ENCODE peak calls at places on chromosomes 1 and 21, in eight cellular contexts. I is HTR-8/SVneo; J is CD4-positive, alpha-beta T cell; R is HS-27A; K is amygdala; V is tibial nerve; A is activated naive CD4-positive, alpha-beta T cell; G is Caki2. D is an unnamed sample.

GRCh38 chr1:200982071-200982945 is 41.2 kb downstream of the KIF21B start:
- DNase-seq in K (no peak), G (no peak), I (no peak), R (no peak), A (no peak), J (no peak), V (no peak), D (no peak)

GRCh38 chr1:232752365-232752764 is 52.9 kb upstream of the MAP10 start:
- DNase-seq in V (no peak), I (no peak), J (no peak), A (no peak), R (no peak), G (no peak), K (no peak), D (no peak)

GRCh38 chr1:234770924-234771540 is 161.1 kb upstream of the IRF2BP2 start:
- DNase-seq in I (no peak), J (no peak), K (no peak), G (no peak), R (no peak), V (no peak), A (no peak), D (no peak)

GRCh38 chr1:51946300-51946699 is 44.2 kb downstream of the RAB3B start:
- DNase-seq in V (no peak), G (no peak), J (no peak), A (no peak), I (no peak), R (no peak), K (no peak), D (no peak)

GRCh38 chr1:172322219-172323061 is 98.0 kb upstream of the C1orf105 start:
- DNase-seq in R (peak), V (peak), I (peak), A (no peak), G (peak), J (no peak), K (no peak), D (no peak)

GRCh38 chr1:14676400-14676799 is 77.9 kb downstream of the KAZN start:
- DNase-seq in G (no peak), K (no peak), R (no peak), I (no peak), V (no peak), J (no peak), A (no peak), D (no peak)

GRCh38 chr1:147334292-147334691 is 91.8 kb downstream of the CHD1L start:
- DNase-seq in A (no peak), J (no peak), I (no peak), R (no peak), V (no peak), G (no peak), K (no peak), D (no peak)

GRCh38 chr1:240499012-240499411 is 112.9 kb downstream of the GREM2 start:
- DNase-seq in V (no peak), R (no peak), A (no peak), I (peak), K (no peak), G (peak), J (no peak), D (no peak)

GRCh38 chr1:160291248-160292220 is 6.6 kb upstream of the PEX19 start:
- DNase-seq in K (peak), J (peak), V (peak), I (peak), R (no peak), A (peak), G (peak), D (peak)

GRCh38 chr1:24578846-24579245 is 23.0 kb downstream of the NCMAP start:
- DNase-seq in G (no peak), R (no peak), J (no peak), I (no peak), K (no peak), A (no peak), V (no peak), D (no peak)

GRCh38 chr21:37829043-37829442 is 87.2 kb downstream of the KCNJ6 start:
- DNase-seq in A (no peak), I (no peak), K (no peak), V (no peak), J (no peak), G (no peak), R (peak), D (no peak)

GRCh38 chr1:38038836-38039235 is 7.8 kb downstream of the POU3F1 start:
- DNase-seq in K (no peak), J (no peak), R (no peak), G (no peak), V (no peak), I (no peak), A (no peak), D (no peak)

GRCh38 chr21:24353492-24353891 is 1253.8 kb downstream of the MRPL39 start:
- DNase-seq in R (no peak), K (no peak), J (no peak), I (no peak), V (no peak), G (no peak), A (no peak), D (no peak)

GRCh38 chr1:162912061-162912667 is 51.2 kb upstream of the CCDC190 start:
- DNase-seq in A (no peak), K (no peak), R (no peak), G (no peak), I (no peak), J (no peak), V (no peak), D (no peak)

GRCh38 chr1:212566522-212567479 is 41.8 kb upstream of the ATF3 start:
- DNase-seq in A (no peak), V (peak), K (peak), G (peak), I (peak), J (peak), R (no peak), D (peak)

GRCh38 chr1:235648954-235649721 is 446 bp downstream of the GNG4 start:
- DNase-seq in R (no peak), G (peak), J (peak), K (no peak), A (peak), V (peak), I (peak), D (no peak)

GRCh38 chr1:125119024-125119441 is 3934.3 kb downstream of the SRGAP2C start:
- DNase-seq in J (no peak), A (no peak), G (no peak), K (no peak), R (no peak), I (no peak), V (no peak), D (no peak)

GRCh38 chr1:167467126-167467725 is 51.1 kb downstream of the CD247 start:
- DNase-seq in V (no peak), R (no peak), G (no peak), J (no peak), A (no peak), I (no peak), K (no peak), D (no peak)

GRCh38 chr1:229871078-229871676 is 195.9 kb upstream of the GALNT2 start:
- DNase-seq in J (no peak), K (no peak), A (no peak), V (no peak), I (no peak), R (no peak), G (no peak), D (no peak)

GRCh38 chr1:46166521-46167462 is 8.1 kb upstream of the TSPAN1 start:
- DNase-seq in V (no peak), J (peak), A (peak), R (no peak), G (no peak), K (no peak), I (no peak), D (no peak)

GRCh38 chr1:245997471-245998258 is 509.4 kb downstream of the SMYD3 start:
- DNase-seq in J (no peak), G (peak), V (no peak), R (no peak), I (no peak), A (no peak), K (no peak), D (no peak)

GRCh38 chr1:227996187-227996950 is 10.4 kb upstream of the WNT3A start:
- DNase-seq in A (no peak), R (no peak), J (no peak), V (no peak), I (no peak), K (no peak), G (no peak), D (no peak)

GRCh38 chr21:25701529-25701928 is 33.2 kb downstream of the ATP5PF start:
- DNase-seq in J (no peak), R (no peak), I (no peak), K (no peak), V (no peak), A (no peak), G (no peak), D (no peak)

GRCh38 chr1:53341521-53341895 is 13.6 kb upstream of the LRP8 start:
- DNase-seq in R (no peak), A (no peak), J (no peak), K (no peak), I (no peak), G (no peak), V (no peak), D (no peak)

GRCh38 chr1:78651247-78651646 is 1.6 kb downstream of the IFI44 start:
- DNase-seq in A (no peak), R (peak), V (peak), J (no peak), I (no peak), K (no peak), G (no peak), D (no peak)

GRCh38 chr1:211783266-211783665 is 47.3 kb downstream of the LPGAT1 start:
- DNase-seq in R (no peak), A (no peak), G (no peak), V (no peak), I (no peak), K (no peak), J (no peak), D (no peak)

GRCh38 chr21:44943686-44944550 is 4.1 kb downstream of the SLX9 start:
- DNase-seq in K (no peak), G (no peak), J (no peak), R (no peak), I (no peak), V (no peak), A (no peak), D (no peak)

GRCh38 chr1:83670891-83671565 is 327.9 kb downstream of the TTLL7 start:
- DNase-seq in J (no peak), K (no peak), I (no peak), G (no peak), A (no peak), V (no peak), R (no peak), D (no peak)

GRCh38 chr1:212039622-212040021 is 4.1 kb downstream of the DTL start:
- DNase-seq in G (no peak), I (no peak), V (no peak), A (no peak), J (no peak), K (no peak), R (no peak), D (no peak)

GRCh38 chr1:199551967-199552565 is 475.4 kb upstream of the NR5A2 start:
- DNase-seq in G (peak), J (peak), A (no peak), R (peak), I (peak), K (no peak), V (peak), D (no peak)

GRCh38 chr1:172761581-172762025 is 102.7 kb downstream of the FASLG start:
- DNase-seq in A (no peak), I (peak), J (no peak), V (no peak), G (no peak), R (peak), K (no peak), D (no peak)

GRCh38 chr1:67687649-67688048 is 2.6 kb downstream of the GADD45A start:
- DNase-seq in R (peak), G (peak), A (no peak), V (no peak), J (no peak), I (no peak), K (no peak), D (no peak)

GRCh38 chr21:45555251-45555556 is 13.0 kb upstream of the SLC19A1 start:
- DNase-seq in A (no peak), V (no peak), J (no peak), G (no peak), I (no peak), R (no peak), K (no peak), D (no peak)

GRCh38 chr21:31386006-31386405 is 41.9 kb upstream of the TIAM1 start:
- DNase-seq in R (no peak), V (no peak), J (no peak), A (no peak), I (no peak), G (no peak), K (no peak), D (no peak)

GRCh38 chr1:154407866-154408777 is 3.0 kb downstream of the IL6R start:
- DNase-seq in A (no peak), K (no peak), J (no peak), G (no peak), R (no peak), V (no peak), I (no peak), D (peak)

GRCh38 chr1:163561570-163562295 is 240.0 kb downstream of the NUF2 start:
- DNase-seq in A (no peak), R (no peak), K (no peak), I (no peak), V (no peak), G (peak), J (no peak), D (no peak)

GRCh38 chr1:9792156-9793042 is 31.4 kb downstream of the CLSTN1 start:
- DNase-seq in J (no peak), I (peak), A (no peak), G (peak), V (no peak), R (no peak), K (no peak), D (no peak)

GRCh38 chr1:47013239-47013638 is 10.2 kb upstream of the CYP4X1 start:
- DNase-seq in A (no peak), J (no peak), G (no peak), R (no peak), K (no peak), V (no peak), I (no peak), D (no peak)

GRCh38 chr1:31761883-31762282 is 2.3 kb downstream of the ADGRB2 start:
- DNase-seq in K (no peak), I (no peak), G (no peak), A (no peak), V (no peak), J (no peak), R (no peak), D (no peak)

GRCh38 chr1:8378981-8379470 is 61.1 kb downstream of the SLC45A1 start:
- DNase-seq in K (no peak), G (no peak), I (no peak), A (no peak), R (no peak), V (no peak), J (no peak), D (no peak)